ENCODE peak calls at places on chromosomes 12 and 14, in six cellular contexts. P is WTC11, S is fibroblast of pulmonary artery, J is OCI-LY7, U is Calu3, I is endodermal cell. W is an unnamed sample.

GRCh38 chr14:92563359-92563758 is 49.8 kb downstream of the RIN3 start:
- DNase-seq in P (no peak), J (no peak), U (no peak), S (no peak), I (no peak), W (no peak)

GRCh38 chr12:46763230-46763629 is 62.6 kb downstream of the SLC38A4 start:
- DNase-seq in I (no peak), P (no peak), J (no peak), U (no peak), S (no peak), W (no peak)

GRCh38 chr12:132606466-132606865 is 3.9 kb downstream of the LRCOL1 start:
- DNase-seq in I (peak; percentile 47), U (no peak), P (no peak), J (no peak), S (no peak), W (no peak)

GRCh38 chr12:106386836-106387555 is 29.4 kb downstream of the POLR3B start:
- DNase-seq in I (no peak), P (no peak), U (no peak), S (peak; percentile 22), J (no peak), W (no peak)

GRCh38 chr12:91058821-91059220 is 997 bp upstream of the KERA start:
- DNase-seq in S (peak; percentile 13), J (no peak), I (no peak), P (no peak), U (no peak), W (no peak)

GRCh38 chr14:93997933-93998870 is 1.1 kb downstream of the CCDC197 start:
- DNase-seq in P (no peak), I (no peak), U (no peak), J (no peak), S (no peak), W (no peak)

GRCh38 chr14:76936483-76936882 is 92.0 kb downstream of the IRF2BPL start:
- DNase-seq in U (no peak), I (no peak), P (no peak), S (peak; percentile 35), J (no peak), W (no peak)

GRCh38 chr14:87005336-87005735 is 987.6 kb downstream of the GALC start:
- DNase-seq in I (no peak), P (no peak), S (peak; percentile 19), J (no peak), U (no peak), W (no peak)

GRCh38 chr12:45726594-45727300 is 2.8 kb upstream of the ARID2 start:
- DNase-seq in P (peak; percentile 54), U (peak; percentile 16), J (peak; percentile 36), S (peak; percentile 40), I (no peak), W (peak; percentile 29)

GRCh38 chr12:132489078-132489601 is 811 bp upstream of the FBRSL1 start:
- DNase-seq in I (no peak), P (no peak), J (peak; percentile 59), S (no peak), U (no peak), W (peak; percentile 30)

GRCh38 chr12:89267404-89267803 is 84.9 kb downstream of the DUSP6 start:
- DNase-seq in U (no peak), J (no peak), P (no peak), I (no peak), S (no peak), W (no peak)

GRCh38 chr12:31390991-31391390 is 65.0 kb upstream of the SINHCAF start:
- DNase-seq in P (no peak), S (no peak), U (no peak), J (no peak), I (peak; percentile 66), W (no peak)

DNA sequence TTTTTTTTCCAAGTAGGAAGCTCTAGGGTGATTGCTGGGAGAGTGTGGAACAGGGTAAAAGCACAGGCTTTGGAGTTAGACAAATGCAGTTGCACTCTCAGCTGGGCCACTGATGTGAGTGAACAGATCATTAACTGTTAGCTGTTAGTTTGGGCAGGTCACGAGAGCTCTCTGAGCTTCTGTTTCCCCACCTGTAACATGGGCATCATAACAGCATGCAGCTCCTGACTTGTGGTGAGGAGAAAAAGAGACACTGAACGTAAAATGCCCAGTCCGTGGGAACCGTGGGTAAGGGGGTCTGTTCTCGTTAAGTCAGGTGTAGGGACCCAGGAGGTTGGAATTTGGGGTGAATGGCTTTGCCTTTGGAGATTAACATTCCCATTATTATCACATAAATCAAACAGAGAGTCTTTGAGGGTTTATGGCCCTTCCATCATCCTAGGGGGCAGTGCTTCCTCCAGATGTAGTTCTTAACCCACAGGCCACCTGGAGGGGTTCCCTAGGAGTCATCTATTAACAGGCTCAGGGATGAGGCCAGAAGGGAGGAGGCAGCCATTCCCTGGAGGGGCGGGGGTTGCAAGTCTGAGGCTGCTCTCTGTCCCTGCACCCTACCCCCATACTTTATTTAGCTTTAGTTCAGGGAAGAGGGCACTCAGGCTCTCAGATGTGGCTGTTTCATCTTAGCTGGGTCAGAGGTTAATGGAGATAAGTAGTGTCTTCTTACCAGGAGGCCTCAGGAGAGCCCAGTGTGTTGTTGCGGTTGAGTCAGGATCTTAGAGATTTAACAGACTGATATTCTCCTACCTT is 135.3 kb downstream of the DACT1 start:
- DNase-seq in U (no peak), S (no peak), P (no peak), I (peak; percentile 68), J (no peak), W (no peak)
- TF ChIP-seq CTCF in U (no peak), S (no peak), P (no peak), I (peak; percentile 54), J (no peak), W (no peak)

GRCh38 chr12:61654698-61655097 is 605.5 kb upstream of the USP15 start:
- DNase-seq in I (no peak), P (no peak), S (no peak), U (peak; percentile 21), J (peak; percentile 9), W (no peak)
- TF ChIP-seq CTCF in I (no peak), P (no peak), S (no peak), U (no peak), J (peak; percentile 42), W (peak; percentile 40)

GRCh38 chr14:61491224-61491623 is 169.8 kb downstream of the PRKCH start:
- DNase-seq in J (no peak), U (peak; percentile 24), P (no peak), I (no peak), S (no peak), W (no peak)

GRCh38 chr14:61493239-61493638 is 171.9 kb downstream of the PRKCH start:
- DNase-seq in S (peak; percentile 94), J (no peak), U (no peak), I (no peak), P (no peak), W (no peak)

GRCh38 chr14:61493996-61494395 is 172.6 kb downstream of the PRKCH start:
- DNase-seq in S (no peak), I (no peak), U (no peak), J (no peak), P (no peak), W (no peak)

GRCh38 chr14:61491876-61492440 is 170.6 kb downstream of the PRKCH start:
- DNase-seq in J (no peak), S (no peak), U (no peak), I (no peak), P (no peak), W (no peak)

GRCh38 chr14:61492474-61492873 is 171.1 kb downstream of the PRKCH start:
- DNase-seq in J (peak; percentile 58), S (no peak), I (no peak), U (no peak), P (no peak), W (no peak)
- TF ChIP-seq CTCF in J (peak; percentile 70), S (no peak), I (no peak), U (no peak), P (no peak), W (no peak)

GRCh38 chr12:57215065-57215464 is 1.5 kb upstream of the NXPH4 start:
- DNase-seq in P (no peak), U (no peak), J (no peak), I (no peak), S (no peak), W (no peak)

GRCh38 chr12:57216014-57216891 is at the start of gene NXPH4:
- DNase-seq in U (peak; percentile 61), J (peak; percentile 69), I (peak; percentile 91), S (no peak), P (peak; percentile 86), W (no peak)

GRCh38 chr12:57218030-57218853 is 1.6 kb downstream of the NXPH4 start:
- DNase-seq in I (no peak), S (no peak), P (no peak), J (no peak), U (no peak), W (no peak)

GRCh38 chr12:57215668-57216013 is 953 bp upstream of the NXPH4 start:
- DNase-seq in S (no peak), I (peak; percentile 79), P (no peak), J (no peak), U (no peak), W (no peak)

DNA sequence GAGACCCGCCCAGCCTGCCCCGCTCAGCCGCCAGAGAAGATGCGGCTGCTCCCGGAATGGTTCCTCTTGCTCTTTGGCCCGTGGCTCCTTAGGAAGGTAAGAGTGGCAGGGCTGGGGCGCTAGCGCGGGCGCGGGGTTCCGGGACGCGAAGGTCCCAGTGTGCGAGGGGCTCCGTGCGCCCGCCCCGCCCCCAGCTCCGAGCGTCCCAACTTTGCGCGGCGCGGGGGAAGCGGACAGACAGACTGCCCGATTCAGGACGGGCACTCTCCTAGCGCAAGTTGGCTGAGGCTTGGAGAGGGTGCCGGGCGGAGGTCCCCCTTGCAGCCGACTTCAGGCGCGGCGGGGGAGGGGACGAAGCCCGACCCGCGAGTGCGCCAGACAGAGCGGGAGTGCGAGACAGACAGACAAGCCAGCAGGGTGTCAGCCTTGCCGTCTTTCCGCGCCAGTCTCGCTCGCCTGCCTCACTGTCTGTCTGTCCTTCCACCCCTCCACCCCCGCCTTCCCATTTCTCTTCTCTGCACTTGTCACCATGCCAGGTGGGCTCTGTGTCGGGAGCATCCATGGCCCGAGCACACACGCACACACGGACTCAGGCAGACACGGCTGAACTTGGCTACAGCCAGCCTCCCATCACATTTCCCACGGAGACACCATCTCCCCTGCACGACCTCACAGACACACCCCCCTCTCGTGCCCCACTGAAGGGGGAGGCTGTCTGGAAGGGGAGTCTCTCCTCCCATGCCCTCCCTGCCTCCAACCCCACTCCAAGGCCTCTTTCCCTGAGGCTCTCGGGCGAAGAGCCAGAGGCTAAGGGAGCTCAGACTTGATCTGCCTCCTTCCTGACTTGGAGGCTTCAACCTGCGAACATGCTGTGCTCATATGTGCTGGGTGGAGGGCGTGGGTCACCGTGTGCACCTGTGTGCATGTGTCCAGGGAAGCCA is 607 bp downstream of the NXPH4 start:
- DNase-seq in P (no peak), U (no peak), S (no peak), J (peak; percentile 18), I (peak; percentile 76), W (no peak)
- TF ChIP-seq CTCF in P (no peak), U (no peak), S (no peak), J (no peak), I (no peak), W (no peak)

GRCh38 chr14:65373671-65374039 is 38.9 kb upstream of the FUT8 start:
- DNase-seq in J (no peak), S (no peak), P (no peak), I (no peak), U (no peak), W (no peak)
- TF ChIP-seq CTCF in J (no peak), S (no peak), P (no peak), I (no peak), U (no peak), W (no peak)

DNA sequence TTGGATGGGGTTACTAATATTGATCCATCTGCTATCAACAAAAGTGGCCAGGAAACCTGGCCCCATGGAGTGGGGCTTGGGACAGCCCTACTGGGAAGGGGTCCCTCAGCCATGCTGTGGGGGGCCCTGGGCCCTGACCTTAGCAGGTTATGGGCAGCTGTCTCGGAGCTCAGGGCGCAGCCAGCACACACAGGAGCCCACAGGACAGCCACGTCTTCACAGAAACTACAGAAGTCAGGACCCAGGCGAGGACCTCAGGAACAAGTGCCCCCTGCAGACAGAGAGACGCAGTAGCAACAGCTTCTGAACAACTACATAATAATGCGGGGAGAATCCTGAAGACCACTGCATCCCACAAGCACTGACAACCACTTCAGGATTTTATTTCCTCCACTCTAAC is 11.9 kb upstream of the FKBP11 start:
- DNase-seq in U (no peak), S (no peak), J (peak; percentile 21), I (peak; percentile 73), P (peak; percentile 32), W (no peak)
- TF ChIP-seq CTCF in U (no peak), S (peak; percentile 26), J (peak; percentile 57), I (peak; percentile 59), P (no peak), W (peak; percentile 27)